ENCODE peak calls at places on chromosome 7, in nine cellular contexts. B, A, L, I, Z, M, T, S and Q are unnamed samples.
A peak's percentile ranks its signal among the peaks of the same experiment; 100 is the strongest.

GRCh38 chr7:95996174-95996573 is 223.8 kb downstream of the DYNC1I1 start:
- DNase-seq in B (no peak), A (no peak), L (no peak), I (no peak), Z (no peak), M (no peak), T (no peak), S (no peak), Q (no peak)

GRCh38 chr7:92621026-92621540 is 30.9 kb upstream of the FAM133B start:
- DNase-seq in B (peak; percentile 91), A (peak; percentile 93), L (peak; percentile 74), I (peak; percentile 91), Z (peak; percentile 76), M (peak; percentile 26), T (peak; percentile 65), S (no peak), Q (no peak)

GRCh38 chr7:79282051-79282694 is 171.3 kb downstream of the MAGI2 start:
- DNase-seq in B (peak; percentile 81), A (peak; percentile 90), L (no peak), I (no peak), Z (no peak), M (peak; percentile 21), T (peak; percentile 85), S (peak; percentile 0), Q (no peak)

GRCh38 chr7:77684030-77684429 is 12.2 kb upstream of the RSBN1L start:
- DNase-seq in B (no peak), A (peak; percentile 84), L (no peak), I (no peak), Z (peak; percentile 73), M (peak; percentile 78), T (no peak), S (no peak), Q (peak; percentile 21)

GRCh38 chr7:138257459-138258193 is 181.4 kb downstream of the AKR1D1 start:
- DNase-seq in B (no peak), A (no peak), L (no peak), I (no peak), Z (no peak), M (no peak), T (no peak), S (no peak), Q (no peak)

GRCh38 chr7:31735991-31736982 is 49.3 kb downstream of the PPP1R17 start:
- DNase-seq in B (peak; percentile 73), A (peak; percentile 58), L (peak; percentile 63), I (peak; percentile 2), Z (no peak), M (peak; percentile 52), T (peak; percentile 82), S (peak; percentile 24), Q (no peak)

GRCh38 chr7:24965831-24966708 is 13.9 kb downstream of the OSBPL3 start:
- DNase-seq in B (no peak), A (no peak), L (peak; percentile 53), I (peak; percentile 59), Z (no peak), M (peak; percentile 5), T (peak; percentile 81), S (no peak), Q (no peak)

GRCh38 chr7:10703981-10704380 is 269.7 kb upstream of the PHF14 start:
- DNase-seq in B (no peak), A (no peak), L (no peak), I (no peak), Z (no peak), M (no peak), T (no peak), S (no peak), Q (no peak)

GRCh38 chr7:27917774-27918314 is 177.9 kb downstream of the TAX1BP1 start:
- DNase-seq in B (peak; percentile 89), A (peak; percentile 70), L (no peak), I (no peak), Z (no peak), M (no peak), T (no peak), S (no peak), Q (no peak)

GRCh38 chr7:27651702-27652101 is 11.0 kb downstream of the HIBADH start:
- DNase-seq in B (no peak), A (peak; percentile 45), L (no peak), I (no peak), Z (no peak), M (no peak), T (no peak), S (no peak), Q (no peak)

GRCh38 chr7:17123020-17123419 is 175.4 kb upstream of the AHR start:
- DNase-seq in B (peak; percentile 78), A (peak; percentile 92), L (no peak), I (no peak), Z (no peak), M (no peak), T (no peak), S (no peak), Q (no peak)

GRCh38 chr7:107563072-107563760 is 504 bp downstream of the COG5 start:
- DNase-seq in B (no peak), A (no peak), L (no peak), I (peak; percentile 9), Z (no peak), M (peak; percentile 33), T (peak; percentile 44), S (no peak), Q (no peak)

GRCh38 chr7:13848576-13849527 is 140.6 kb downstream of the ETV1 start:
- DNase-seq in B (no peak), A (peak; percentile 79), L (no peak), I (no peak), Z (no peak), M (no peak), T (no peak), S (no peak), Q (no peak)

GRCh38 chr7:100582650-100583049 is 3.3 kb downstream of the LRCH4 start:
- DNase-seq in B (no peak), A (no peak), L (no peak), I (no peak), Z (no peak), M (no peak), T (no peak), S (no peak), Q (no peak)

GRCh38 chr7:127387974-127388373 is 4.5 kb downstream of the ZNF800 start:
- DNase-seq in B (no peak), A (no peak), L (no peak), I (no peak), Z (no peak), M (no peak), T (no peak), S (no peak), Q (no peak)

GRCh38 chr7:106568680-106569499 is 92.1 kb downstream of the CCDC71L start:
- DNase-seq in B (peak; percentile 54), A (peak; percentile 94), L (no peak), I (peak; percentile 77), Z (no peak), M (peak; percentile 53), T (peak; percentile 89), S (no peak), Q (no peak)

GRCh38 chr7:77321300-77321699 is 94.8 kb downstream of the GSAP start:
- DNase-seq in B (no peak), A (peak; percentile 79), L (no peak), I (no peak), Z (no peak), M (no peak), T (no peak), S (no peak), Q (no peak)

GRCh38 chr7:141685285-141686035 is 16.5 kb downstream of the DENND11 start:
- DNase-seq in B (no peak), A (no peak), L (no peak), I (no peak), Z (no peak), M (no peak), T (peak; percentile 69), S (no peak), Q (no peak)

GRCh38 chr7:97118306-97118917 is 914 bp downstream of the SDHAF3 start:
- DNase-seq in B (peak; percentile 20), A (peak; percentile 14), L (no peak), I (no peak), Z (no peak), M (no peak), T (peak; percentile 11), S (no peak), Q (no peak)

GRCh38 chr7:26305048-26305868 is 13.6 kb downstream of the SNX10 start:
- DNase-seq in B (no peak), A (no peak), L (no peak), I (peak; percentile 49), Z (no peak), M (no peak), T (no peak), S (no peak), Q (no peak)

GRCh38 chr7:25303380-25304321 is 75.4 kb upstream of the NPVF start:
- DNase-seq in B (no peak), A (no peak), L (no peak), I (no peak), Z (no peak), M (no peak), T (no peak), S (no peak), Q (no peak)